ENCODE peak calls at places on chromosomes 11 and 22, in six cellular contexts. One of them, this sample, is unnamed.
A peak's percentile ranks its signal among the peaks of the same experiment; 100 is the strongest.

GRCh38 chr22:39928556-39929401 is 27.9 kb downstream of the GRAP2 start:
- DNase-seq in mesenchymal stem cell: no peak
- DNase-seq in left lung: no peak
- DNase-seq in CD8-positive, alpha-beta memory T cell: no peak
- DNase-seq in nephron progenitor cell: no peak
- DNase-seq in stimulated activated naive CD4-positive, alpha-beta T cell: no peak
- DNase-seq in this sample: no peak

GRCh38 chr22:30290679-30291333 is 1.5 kb upstream of the CASTOR1 start:
- DNase-seq in nephron progenitor cell: no peak
- DNase-seq in left lung: peak; percentile 82
- DNase-seq in stimulated activated naive CD4-positive, alpha-beta T cell: no peak
- DNase-seq in CD8-positive, alpha-beta memory T cell: no peak
- DNase-seq in mesenchymal stem cell: peak; percentile 69
- DNase-seq in this sample: no peak

GRCh38 chr11:115166826-115167225 is 337.4 kb downstream of the CADM1 start:
- DNase-seq in nephron progenitor cell: no peak
- DNase-seq in CD8-positive, alpha-beta memory T cell: no peak
- DNase-seq in stimulated activated naive CD4-positive, alpha-beta T cell: no peak
- DNase-seq in left lung: no peak
- DNase-seq in mesenchymal stem cell: no peak
- DNase-seq in this sample: no peak

GRCh38 chr22:20159088-20159487 is 8.2 kb upstream of the CCDC188 start:
- DNase-seq in nephron progenitor cell: peak; percentile 56
- DNase-seq in mesenchymal stem cell: no peak
- DNase-seq in stimulated activated naive CD4-positive, alpha-beta T cell: no peak
- DNase-seq in left lung: no peak
- DNase-seq in CD8-positive, alpha-beta memory T cell: no peak
- DNase-seq in this sample: no peak

GRCh38 chr11:47797633-47798032 is 30.5 kb upstream of the FNBP4 start:
- DNase-seq in stimulated activated naive CD4-positive, alpha-beta T cell: no peak
- DNase-seq in CD8-positive, alpha-beta memory T cell: no peak
- DNase-seq in left lung: no peak
- DNase-seq in nephron progenitor cell: no peak
- DNase-seq in mesenchymal stem cell: peak; percentile 59
- DNase-seq in this sample: no peak

GRCh38 chr11:112730591-112730990 is 230.6 kb upstream of the NCAM1 start:
- DNase-seq in CD8-positive, alpha-beta memory T cell: no peak
- DNase-seq in stimulated activated naive CD4-positive, alpha-beta T cell: no peak
- DNase-seq in mesenchymal stem cell: no peak
- DNase-seq in nephron progenitor cell: no peak
- DNase-seq in left lung: no peak
- DNase-seq in this sample: no peak

GRCh38 chr11:102274628-102275027 is 42.7 kb upstream of the BIRC3 start:
- DNase-seq in mesenchymal stem cell: no peak
- DNase-seq in stimulated activated naive CD4-positive, alpha-beta T cell: no peak
- DNase-seq in nephron progenitor cell: no peak
- DNase-seq in left lung: no peak
- DNase-seq in CD8-positive, alpha-beta memory T cell: no peak
- DNase-seq in this sample: no peak

GRCh38 chr11:133541331-133542095 is 9.2 kb upstream of the OPCML start:
- DNase-seq in CD8-positive, alpha-beta memory T cell: no peak
- DNase-seq in left lung: no peak
- DNase-seq in nephron progenitor cell: peak; percentile 59
- DNase-seq in mesenchymal stem cell: no peak
- DNase-seq in stimulated activated naive CD4-positive, alpha-beta T cell: no peak
- DNase-seq in this sample: no peak

GRCh38 chr11:32830413-32830738 is 649 bp downstream of the PRRG4 start:
- DNase-seq in stimulated activated naive CD4-positive, alpha-beta T cell: no peak
- DNase-seq in mesenchymal stem cell: peak; percentile 48
- DNase-seq in CD8-positive, alpha-beta memory T cell: no peak
- DNase-seq in left lung: peak; percentile 54
- DNase-seq in nephron progenitor cell: no peak
- DNase-seq in this sample: no peak

GRCh38 chr11:10310301-10310841 is 5.5 kb downstream of the ADM start:
- DNase-seq in left lung: no peak
- DNase-seq in CD8-positive, alpha-beta memory T cell: no peak
- DNase-seq in stimulated activated naive CD4-positive, alpha-beta T cell: no peak
- DNase-seq in mesenchymal stem cell: peak; percentile 68
- DNase-seq in nephron progenitor cell: no peak
- DNase-seq in this sample: no peak

GRCh38 chr11:46112961-46113617 is 8.2 kb downstream of the PHF21A start:
- DNase-seq in stimulated activated naive CD4-positive, alpha-beta T cell: peak; percentile 49
- DNase-seq in mesenchymal stem cell: peak; percentile 71
- DNase-seq in CD8-positive, alpha-beta memory T cell: peak; percentile 12
- DNase-seq in nephron progenitor cell: no peak
- DNase-seq in left lung: no peak
- DNase-seq in this sample: no peak

GRCh38 chr11:50298182-50298988 is 265.7 kb downstream of the OR4C45 start:
- DNase-seq in stimulated activated naive CD4-positive, alpha-beta T cell: no peak
- DNase-seq in nephron progenitor cell: no peak
- DNase-seq in CD8-positive, alpha-beta memory T cell: no peak
- DNase-seq in mesenchymal stem cell: no peak
- DNase-seq in left lung: no peak
- DNase-seq in this sample: no peak

GRCh38 chr11:14907411-14908213 is 15.6 kb upstream of the CYP2R1 start:
- DNase-seq in mesenchymal stem cell: peak; percentile 48
- DNase-seq in stimulated activated naive CD4-positive, alpha-beta T cell: peak; percentile 83
- DNase-seq in left lung: peak; percentile 84
- DNase-seq in nephron progenitor cell: peak; percentile 81
- DNase-seq in CD8-positive, alpha-beta memory T cell: peak; percentile 76
- DNase-seq in this sample: peak; percentile 77

GRCh38 chr11:36151933-36152580 is 137.2 kb downstream of the COMMD9 start:
- DNase-seq in CD8-positive, alpha-beta memory T cell: no peak
- DNase-seq in left lung: no peak
- DNase-seq in nephron progenitor cell: no peak
- DNase-seq in mesenchymal stem cell: no peak
- DNase-seq in stimulated activated naive CD4-positive, alpha-beta T cell: no peak
- DNase-seq in this sample: no peak

GRCh38 chr11:10770626-10771254 is 19.7 kb downstream of the CTR9 start:
- DNase-seq in CD8-positive, alpha-beta memory T cell: no peak
- DNase-seq in nephron progenitor cell: peak; percentile 57
- DNase-seq in stimulated activated naive CD4-positive, alpha-beta T cell: no peak
- DNase-seq in mesenchymal stem cell: peak; percentile 67
- DNase-seq in left lung: no peak
- DNase-seq in this sample: peak; percentile 4

GRCh38 chr22:24432059-24432853 is 4.9 kb downstream of the ADORA2A start:
- DNase-seq in nephron progenitor cell: no peak
- DNase-seq in left lung: peak; percentile 58
- DNase-seq in stimulated activated naive CD4-positive, alpha-beta T cell: no peak
- DNase-seq in mesenchymal stem cell: no peak
- DNase-seq in CD8-positive, alpha-beta memory T cell: no peak
- DNase-seq in this sample: no peak

GRCh38 chr22:19448076-19448607 is 631 bp upstream of the C22orf39 start:
- DNase-seq in nephron progenitor cell: peak; percentile 61
- DNase-seq in left lung: no peak
- DNase-seq in mesenchymal stem cell: peak; percentile 76
- DNase-seq in stimulated activated naive CD4-positive, alpha-beta T cell: no peak
- DNase-seq in CD8-positive, alpha-beta memory T cell: no peak
- DNase-seq in this sample: no peak

GRCh38 chr11:68817554-68817953 is 24.2 kb downstream of the CPT1A start:
- DNase-seq in CD8-positive, alpha-beta memory T cell: no peak
- DNase-seq in mesenchymal stem cell: no peak
- DNase-seq in stimulated activated naive CD4-positive, alpha-beta T cell: no peak
- DNase-seq in nephron progenitor cell: no peak
- DNase-seq in left lung: no peak
- DNase-seq in this sample: no peak

GRCh38 chr22:50396751-50397370 is 53.7 kb downstream of the PPP6R2 start:
- DNase-seq in mesenchymal stem cell: peak; percentile 57
- DNase-seq in left lung: no peak
- DNase-seq in stimulated activated naive CD4-positive, alpha-beta T cell: no peak
- DNase-seq in CD8-positive, alpha-beta memory T cell: no peak
- DNase-seq in nephron progenitor cell: no peak
- DNase-seq in this sample: no peak